ENCODE peak calls at places on chromosome 17, in six cellular contexts. L is NCI-H748 treated with DMSO at 0.1 percent for 48 hours; Y is pulmonary artery endothelial cell; A is stimulated activated naive CD4-positive, alpha-beta T cell; K is T-cell; B is osteoblast. U is an unnamed sample.
A peak's percentile ranks its signal among the peaks of the same experiment; 100 is the strongest.

GRCh38 chr17:37134050-37134449 is 185.3 kb downstream of the AATF start:
- DNase-seq in L (no peak), Y (no peak), A (peak; percentile 9), K (no peak), B (no peak), U (no peak)

GRCh38 chr17:61488878-61489718 is 36.9 kb downstream of the TBX4 start:
- DNase-seq in L (no peak), Y (no peak), A (no peak), K (no peak), B (no peak), U (no peak)

GRCh38 chr17:17713839-17714238 is 32.6 kb downstream of the RAI1 start:
- DNase-seq in L (no peak), Y (no peak), A (no peak), K (no peak), B (peak; percentile 97), U (no peak)

GRCh38 chr17:57870283-57870635 is 20.4 kb upstream of the MRPS23 start:
- DNase-seq in L (no peak), Y (no peak), A (no peak), K (no peak), B (peak; percentile 54), U (no peak)

GRCh38 chr17:63436523-63437110 is 9.5 kb downstream of the CYB561 start:
- DNase-seq in L (no peak), Y (no peak), A (no peak), K (no peak), B (peak; percentile 85), U (no peak)

GRCh38 chr17:32953883-32954282 is 25.9 kb downstream of the TMEM98 start:
- DNase-seq in L (no peak), Y (no peak), A (no peak), K (no peak), B (no peak), U (no peak)

GRCh38 chr17:17812211-17813054 is 24.4 kb downstream of the SREBF1 start:
- DNase-seq in L (no peak), Y (no peak), A (peak; percentile 71), K (peak; percentile 75), B (peak; percentile 100), U (peak; percentile 58)

GRCh38 chr17:40551874-40552768 is 13.2 kb downstream of the CCR7 start:
- DNase-seq in L (no peak), Y (no peak), A (peak; percentile 60), K (peak; percentile 52), B (peak; percentile 98), U (no peak)

GRCh38 chr17:47649972-47650524 is 329 bp downstream of the KPNB1 start:
- DNase-seq in L (no peak), Y (no peak), A (peak; percentile 86), K (no peak), B (peak; percentile 80), U (no peak)

GRCh38 chr17:29102741-29103181 is 59.8 kb downstream of the PIPOX start:
- DNase-seq in L (no peak), Y (no peak), A (no peak), K (no peak), B (no peak), U (no peak)

GRCh38 chr17:66737524-66737923 is 97.4 kb upstream of the CACNG5 start:
- DNase-seq in L (no peak), Y (no peak), A (no peak), K (no peak), B (no peak), U (no peak)

GRCh38 chr17:37743875-37744632 is 805 bp downstream of the HNF1B start:
- DNase-seq in L (no peak), Y (no peak), A (peak; percentile 15), K (no peak), B (no peak), U (peak; percentile 16)

GRCh38 chr17:80970044-80970761 is 21.4 kb upstream of the CHMP6 start:
- DNase-seq in L (no peak), Y (no peak), A (peak; percentile 55), K (peak; percentile 43), B (peak; percentile 97), U (peak; percentile 19)

GRCh38 chr17:82334622-82335394 is 1.2 kb upstream of the SECTM1 start:
- DNase-seq in L (no peak), Y (no peak), A (peak; percentile 53), K (no peak), B (peak; percentile 96), U (no peak)

GRCh38 chr17:75756451-75757085 is 8.4 kb downstream of the GALK1 start:
- DNase-seq in L (no peak), Y (no peak), A (no peak), K (no peak), B (no peak), U (no peak)

GRCh38 chr17:58371300-58371950 is 19.4 kb upstream of the SUPT4H1 start:
- DNase-seq in L (no peak), Y (no peak), A (no peak), K (no peak), B (no peak), U (no peak)

GRCh38 chr17:13736915-13737314 is 135.2 kb upstream of the HS3ST3A1 start:
- DNase-seq in L (no peak), Y (no peak), A (no peak), K (no peak), B (peak; percentile 58), U (no peak)

GRCh38 chr17:3695723-3696411 is at the start of gene P2RX5:
- DNase-seq in L (no peak), Y (no peak), A (peak; percentile 41), K (peak; percentile 30), B (peak; percentile 86), U (no peak)

GRCh38 chr17:68710976-68711375 is 109.8 kb upstream of the FAM20A start:
- DNase-seq in L (no peak), Y (no peak), A (no peak), K (no peak), B (no peak), U (no peak)

GRCh38 chr17:75407655-75408352 is 2.3 kb upstream of the GRB2 start:
- DNase-seq in L (no peak), Y (no peak), A (no peak), K (no peak), B (no peak), U (no peak)

GRCh38 chr17:59296190-59296589 is 35.3 kb upstream of the YPEL2 start:
- DNase-seq in L (no peak), Y (no peak), A (no peak), K (no peak), B (no peak), U (no peak)

GRCh38 chr17:78361227-78361683 is 1.4 kb upstream of the SOCS3 start:
- DNase-seq in L (no peak), Y (no peak), A (no peak), K (no peak), B (peak; percentile 69), U (no peak)

GRCh38 chr17:3039748-3040147 is 23.7 kb downstream of the OR1D5 start:
- DNase-seq in L (no peak), Y (no peak), A (no peak), K (no peak), B (no peak), U (no peak)

GRCh38 chr17:50693041-50693682 is 14.6 kb downstream of the ANKRD40 start:
- DNase-seq in L (no peak), Y (no peak), A (no peak), K (no peak), B (peak; percentile 81), U (no peak)

GRCh38 chr17:80252871-80253270 is 7.8 kb upstream of the RNF213 start:
- DNase-seq in L (no peak), Y (no peak), A (peak; percentile 81), K (peak; percentile 95), B (peak; percentile 76), U (peak; percentile 88)

GRCh38 chr17:6912110-6913051 is 80.9 kb upstream of the TEKT1 start:
- DNase-seq in L (no peak), Y (no peak), A (no peak), K (no peak), B (no peak), U (no peak)

GRCh38 chr17:79651751-79652150 is 40.9 kb upstream of the RBFOX3 start:
- DNase-seq in L (no peak), Y (no peak), A (no peak), K (no peak), B (no peak), U (no peak)

GRCh38 chr17:74546586-74546985 is 671 bp upstream of the CD300C start:
- DNase-seq in L (no peak), Y (no peak), A (no peak), K (no peak), B (no peak), U (no peak)

GRCh38 chr17:15882777-15883176 is 62.2 kb upstream of the ADORA2B start:
- DNase-seq in L (no peak), Y (no peak), A (no peak), K (no peak), B (peak; percentile 51), U (no peak)

GRCh38 chr17:79791354-79792123 is 5.3 kb downstream of the CBX8 start:
- DNase-seq in L (no peak), Y (no peak), A (no peak), K (no peak), B (no peak), U (no peak)

GRCh38 chr17:4142107-4142900 is 526 bp downstream of the ZZEF1 start:
- DNase-seq in L (no peak), Y (no peak), A (no peak), K (peak; percentile 44), B (no peak), U (peak; percentile 26)

GRCh38 chr17:73506470-73507435 is 137.5 kb downstream of the SDK2 start:
- DNase-seq in L (peak; percentile 7), Y (no peak), A (no peak), K (no peak), B (peak; percentile 4), U (no peak)

GRCh38 chr17:50947844-50948514 is 81.8 kb upstream of the TOB1 start:
- DNase-seq in L (no peak), Y (no peak), A (no peak), K (no peak), B (peak; percentile 79), U (no peak)

GRCh38 chr17:31722251-31723056 is 136.6 kb downstream of the COPRS start:
- DNase-seq in L (no peak), Y (peak; percentile 97), A (no peak), K (no peak), B (peak; percentile 88), U (no peak)